ENCODE peak calls at places on chromosome 22, in nine cellular contexts. One of them, this sample, is unnamed.

GRCh38 chr22:49086181-49086580 is 741.5 kb downstream of the BRD1 start:
- DNase-seq in SW 1271: no peak
- DNase-seq in LoVo: no peak
- DNase-seq in left colon: no peak
- DNase-seq in tibial nerve: no peak
- DNase-seq in BJ: no peak
- DNase-seq in bronchial epithelial cell: no peak
- DNase-seq in HAP-1: no peak
- DNase-seq in fibroblast of pulmonary artery: no peak
- DNase-seq in this sample: no peak

GRCh38 chr22:36197065-36197440 is 4.6 kb downstream of the APOL4 start:
- DNase-seq in HAP-1: peak
- DNase-seq in bronchial epithelial cell: no peak
- DNase-seq in fibroblast of pulmonary artery: peak
- DNase-seq in LoVo: no peak
- DNase-seq in left colon: no peak
- DNase-seq in SW 1271: no peak
- DNase-seq in tibial nerve: no peak
- DNase-seq in BJ: no peak
- DNase-seq in this sample: peak

GRCh38 chr22:23079814-23080521 is 9.6 kb downstream of the GNAZ start:
- DNase-seq in tibial nerve: no peak
- DNase-seq in BJ: no peak
- DNase-seq in HAP-1: no peak
- DNase-seq in LoVo: no peak
- DNase-seq in fibroblast of pulmonary artery: no peak
- DNase-seq in left colon: no peak
- DNase-seq in SW 1271: no peak
- DNase-seq in bronchial epithelial cell: no peak
- DNase-seq in this sample: no peak

GRCh38 chr22:49959782-49960158 is 802 bp upstream of the PIM3 start:
- DNase-seq in tibial nerve: no peak
- DNase-seq in BJ: no peak
- DNase-seq in left colon: peak
- DNase-seq in HAP-1: no peak
- DNase-seq in bronchial epithelial cell: peak
- DNase-seq in fibroblast of pulmonary artery: no peak
- DNase-seq in LoVo: peak
- DNase-seq in SW 1271: no peak
- DNase-seq in this sample: peak

GRCh38 chr22:20624161-20624616 is 116.8 kb downstream of the MED15 start:
- DNase-seq in fibroblast of pulmonary artery: no peak
- DNase-seq in left colon: no peak
- DNase-seq in LoVo: no peak
- DNase-seq in tibial nerve: no peak
- DNase-seq in SW 1271: no peak
- DNase-seq in bronchial epithelial cell: peak
- DNase-seq in HAP-1: no peak
- DNase-seq in BJ: no peak
- DNase-seq in this sample: peak

GRCh38 chr22:22138915-22139314 is 105.7 kb upstream of the VPREB1 start:
- DNase-seq in bronchial epithelial cell: no peak
- DNase-seq in HAP-1: no peak
- DNase-seq in tibial nerve: no peak
- DNase-seq in left colon: no peak
- DNase-seq in BJ: no peak
- DNase-seq in SW 1271: no peak
- DNase-seq in LoVo: no peak
- DNase-seq in fibroblast of pulmonary artery: no peak
- DNase-seq in this sample: peak

GRCh38 chr22:20634560-20635226 is 127.3 kb downstream of the MED15 start:
- DNase-seq in HAP-1: no peak
- DNase-seq in LoVo: no peak
- DNase-seq in left colon: no peak
- DNase-seq in SW 1271: no peak
- DNase-seq in bronchial epithelial cell: no peak
- DNase-seq in fibroblast of pulmonary artery: no peak
- DNase-seq in BJ: no peak
- DNase-seq in tibial nerve: no peak
- DNase-seq in this sample: no peak

GRCh38 chr22:23216331-23217170 is 36.2 kb downstream of the BCR start:
- DNase-seq in bronchial epithelial cell: no peak
- DNase-seq in fibroblast of pulmonary artery: no peak
- DNase-seq in SW 1271: no peak
- DNase-seq in left colon: no peak
- DNase-seq in BJ: no peak
- DNase-seq in HAP-1: no peak
- DNase-seq in LoVo: no peak
- DNase-seq in tibial nerve: no peak
- DNase-seq in this sample: no peak

GRCh38 chr22:26086359-26086758 is 82.9 kb upstream of the SEZ6L start:
- DNase-seq in fibroblast of pulmonary artery: no peak
- DNase-seq in BJ: no peak
- DNase-seq in left colon: no peak
- DNase-seq in HAP-1: no peak
- DNase-seq in bronchial epithelial cell: no peak
- DNase-seq in tibial nerve: no peak
- DNase-seq in LoVo: no peak
- DNase-seq in SW 1271: no peak
- DNase-seq in this sample: no peak

GRCh38 chr22:35593885-35594470 is 23.2 kb downstream of the MB start:
- DNase-seq in bronchial epithelial cell: no peak
- DNase-seq in HAP-1: no peak
- DNase-seq in tibial nerve: no peak
- DNase-seq in BJ: no peak
- DNase-seq in LoVo: no peak
- DNase-seq in fibroblast of pulmonary artery: no peak
- DNase-seq in left colon: no peak
- DNase-seq in SW 1271: no peak
- DNase-seq in this sample: no peak

GRCh38 chr22:49976439-49977175 is 16.0 kb downstream of the PIM3 start:
- DNase-seq in tibial nerve: no peak
- DNase-seq in SW 1271: no peak
- DNase-seq in fibroblast of pulmonary artery: no peak
- DNase-seq in BJ: no peak
- DNase-seq in bronchial epithelial cell: no peak
- DNase-seq in left colon: no peak
- DNase-seq in HAP-1: peak
- DNase-seq in LoVo: no peak
- DNase-seq in this sample: no peak

GRCh38 chr22:46726066-46726985 is 11.7 kb downstream of the CERK start:
- DNase-seq in HAP-1: no peak
- DNase-seq in BJ: peak
- DNase-seq in bronchial epithelial cell: no peak
- DNase-seq in fibroblast of pulmonary artery: no peak
- DNase-seq in left colon: no peak
- DNase-seq in LoVo: no peak
- DNase-seq in SW 1271: no peak
- DNase-seq in tibial nerve: no peak
- DNase-seq in this sample: peak

GRCh38 chr22:43867839-43868652 is 5.7 kb upstream of the SULT4A1 start:
- DNase-seq in BJ: no peak
- DNase-seq in LoVo: peak
- DNase-seq in SW 1271: no peak
- DNase-seq in HAP-1: peak
- DNase-seq in tibial nerve: no peak
- DNase-seq in fibroblast of pulmonary artery: peak
- DNase-seq in bronchial epithelial cell: peak
- DNase-seq in left colon: peak
- DNase-seq in this sample: peak

GRCh38 chr22:38172489-38173155 is 9.0 kb downstream of the PLA2G6 start:
- DNase-seq in tibial nerve: no peak
- DNase-seq in bronchial epithelial cell: peak
- DNase-seq in BJ: no peak
- DNase-seq in LoVo: no peak
- DNase-seq in fibroblast of pulmonary artery: peak
- DNase-seq in HAP-1: no peak
- DNase-seq in SW 1271: peak
- DNase-seq in left colon: peak
- DNase-seq in this sample: no peak

GRCh38 chr22:46378499-46379300 is 43.2 kb downstream of the TRMU start:
- DNase-seq in BJ: no peak
- DNase-seq in fibroblast of pulmonary artery: no peak
- DNase-seq in LoVo: no peak
- DNase-seq in left colon: no peak
- DNase-seq in SW 1271: no peak
- DNase-seq in bronchial epithelial cell: no peak
- DNase-seq in HAP-1: peak
- DNase-seq in tibial nerve: no peak
- DNase-seq in this sample: no peak

GRCh38 chr22:40499187-40499753 is 128.9 kb downstream of the SGSM3 start:
- DNase-seq in LoVo: peak
- DNase-seq in left colon: no peak
- DNase-seq in tibial nerve: no peak
- DNase-seq in bronchial epithelial cell: peak
- DNase-seq in BJ: peak
- DNase-seq in HAP-1: no peak
- DNase-seq in fibroblast of pulmonary artery: peak
- DNase-seq in SW 1271: peak
- DNase-seq in this sample: peak

GRCh38 chr22:41830174-41830573 is 2.7 kb upstream of the SREBF2 start:
- DNase-seq in left colon: no peak
- DNase-seq in fibroblast of pulmonary artery: no peak
- DNase-seq in BJ: no peak
- DNase-seq in HAP-1: no peak
- DNase-seq in SW 1271: no peak
- DNase-seq in bronchial epithelial cell: no peak
- DNase-seq in tibial nerve: no peak
- DNase-seq in LoVo: no peak
- DNase-seq in this sample: no peak

GRCh38 chr22:19757140-19757984 is 3.2 kb upstream of the TBX1 start:
- DNase-seq in SW 1271: no peak
- DNase-seq in bronchial epithelial cell: no peak
- DNase-seq in tibial nerve: no peak
- DNase-seq in left colon: peak
- DNase-seq in BJ: no peak
- DNase-seq in HAP-1: no peak
- DNase-seq in LoVo: no peak
- DNase-seq in fibroblast of pulmonary artery: no peak
- DNase-seq in this sample: no peak

GRCh38 chr22:46612904-46613605 is 7.1 kb upstream of the GRAMD4 start:
- DNase-seq in bronchial epithelial cell: no peak
- DNase-seq in tibial nerve: no peak
- DNase-seq in fibroblast of pulmonary artery: no peak
- DNase-seq in LoVo: no peak
- DNase-seq in SW 1271: no peak
- DNase-seq in HAP-1: no peak
- DNase-seq in left colon: peak
- DNase-seq in BJ: no peak
- DNase-seq in this sample: no peak

GRCh38 chr22:24430431-24431308 is 3.3 kb downstream of the ADORA2A start:
- DNase-seq in BJ: no peak
- DNase-seq in SW 1271: no peak
- DNase-seq in LoVo: no peak
- DNase-seq in fibroblast of pulmonary artery: no peak
- DNase-seq in HAP-1: no peak
- DNase-seq in bronchial epithelial cell: no peak
- DNase-seq in tibial nerve: no peak
- DNase-seq in left colon: no peak
- DNase-seq in this sample: no peak

GRCh38 chr22:49721211-49721763 is 106.4 kb downstream of the BRD1 start:
- DNase-seq in LoVo: no peak
- DNase-seq in left colon: no peak
- DNase-seq in HAP-1: no peak
- DNase-seq in fibroblast of pulmonary artery: no peak
- DNase-seq in BJ: no peak
- DNase-seq in tibial nerve: no peak
- DNase-seq in SW 1271: no peak
- DNase-seq in bronchial epithelial cell: no peak
- DNase-seq in this sample: no peak

GRCh38 chr22:23410411-23410810 is 169.7 kb downstream of the IGLL1 start:
- DNase-seq in left colon: no peak
- DNase-seq in bronchial epithelial cell: no peak
- DNase-seq in LoVo: no peak
- DNase-seq in BJ: no peak
- DNase-seq in HAP-1: no peak
- DNase-seq in SW 1271: no peak
- DNase-seq in tibial nerve: no peak
- DNase-seq in fibroblast of pulmonary artery: no peak
- DNase-seq in this sample: no peak

GRCh38 chr22:42022162-42022847 is 23.7 kb downstream of the WBP2NL start:
- DNase-seq in SW 1271: no peak
- DNase-seq in bronchial epithelial cell: peak
- DNase-seq in HAP-1: no peak
- DNase-seq in tibial nerve: no peak
- DNase-seq in BJ: no peak
- DNase-seq in LoVo: peak
- DNase-seq in fibroblast of pulmonary artery: no peak
- DNase-seq in left colon: no peak
- DNase-seq in this sample: no peak

GRCh38 chr22:43828711-43829447 is 16.8 kb upstream of the EFCAB6 start:
- DNase-seq in BJ: no peak
- DNase-seq in left colon: peak
- DNase-seq in bronchial epithelial cell: no peak
- DNase-seq in SW 1271: no peak
- DNase-seq in fibroblast of pulmonary artery: peak
- DNase-seq in tibial nerve: peak
- DNase-seq in HAP-1: no peak
- DNase-seq in LoVo: no peak
- DNase-seq in this sample: peak

GRCh38 chr22:31897842-31898241 is 46.5 kb upstream of the YWHAH start:
- DNase-seq in tibial nerve: no peak
- DNase-seq in left colon: no peak
- DNase-seq in fibroblast of pulmonary artery: peak
- DNase-seq in LoVo: no peak
- DNase-seq in HAP-1: no peak
- DNase-seq in BJ: no peak
- DNase-seq in SW 1271: no peak
- DNase-seq in bronchial epithelial cell: peak
- DNase-seq in this sample: no peak

GRCh38 chr22:32676196-32676595 is 125.3 kb upstream of the TIMP3 start:
- DNase-seq in LoVo: no peak
- DNase-seq in BJ: no peak
- DNase-seq in SW 1271: no peak
- DNase-seq in tibial nerve: no peak
- DNase-seq in bronchial epithelial cell: no peak
- DNase-seq in HAP-1: no peak
- DNase-seq in fibroblast of pulmonary artery: no peak
- DNase-seq in left colon: no peak
- DNase-seq in this sample: no peak

GRCh38 chr22:19228174-19228573 is 49.6 kb upstream of the SLC25A1 start:
- DNase-seq in tibial nerve: no peak
- DNase-seq in HAP-1: no peak
- DNase-seq in SW 1271: no peak
- DNase-seq in BJ: no peak
- DNase-seq in fibroblast of pulmonary artery: no peak
- DNase-seq in left colon: no peak
- DNase-seq in bronchial epithelial cell: no peak
- DNase-seq in LoVo: no peak
- DNase-seq in this sample: no peak

GRCh38 chr22:18984564-18984963 is 48.5 kb upstream of the PRODH start:
- DNase-seq in left colon: no peak
- DNase-seq in BJ: no peak
- DNase-seq in SW 1271: no peak
- DNase-seq in HAP-1: peak
- DNase-seq in fibroblast of pulmonary artery: no peak
- DNase-seq in tibial nerve: no peak
- DNase-seq in LoVo: no peak
- DNase-seq in bronchial epithelial cell: no peak
- DNase-seq in this sample: no peak

GRCh38 chr22:39746600-39747262 is 146.8 kb downstream of the ENTHD1 start:
- DNase-seq in left colon: no peak
- DNase-seq in fibroblast of pulmonary artery: no peak
- DNase-seq in tibial nerve: no peak
- DNase-seq in LoVo: no peak
- DNase-seq in HAP-1: no peak
- DNase-seq in SW 1271: no peak
- DNase-seq in bronchial epithelial cell: no peak
- DNase-seq in BJ: no peak
- DNase-seq in this sample: no peak

GRCh38 chr22:44596726-44597125 is 98.7 kb upstream of the RTL6 start:
- DNase-seq in tibial nerve: no peak
- DNase-seq in bronchial epithelial cell: no peak
- DNase-seq in LoVo: no peak
- DNase-seq in SW 1271: no peak
- DNase-seq in HAP-1: no peak
- DNase-seq in left colon: no peak
- DNase-seq in fibroblast of pulmonary artery: no peak
- DNase-seq in BJ: no peak
- DNase-seq in this sample: no peak

GRCh38 chr22:25208743-25209505 is 9.3 kb downstream of the CRYBB3 start:
- DNase-seq in BJ: no peak
- DNase-seq in SW 1271: no peak
- DNase-seq in fibroblast of pulmonary artery: no peak
- DNase-seq in tibial nerve: no peak
- DNase-seq in left colon: no peak
- DNase-seq in bronchial epithelial cell: peak
- DNase-seq in LoVo: no peak
- DNase-seq in HAP-1: peak
- DNase-seq in this sample: no peak

This sample was measured in choroid plexus epithelial cell.